ENCODE peak calls at places on chromosomes 13 and 19, in six cellular contexts. Z is GM23248, T is HCT116, M is PC-3, V is SK-N-SH, O is Karpas-422. B is an unnamed sample. For H3K9me2, the result is how much of the 10 kb centered on the place peaks cover.

GRCh38 chr19:10408511-10409291 is 5.4 kb upstream of the CDC37 start:
- DNase-seq in Z (peak), T (no peak), M (no peak), V (peak), O (no peak), B (no peak)

GRCh38 chr13:110938662-110939421 is 24.0 kb upstream of the ANKRD10 start:
- DNase-seq in Z (no peak), T (no peak), M (no peak), V (no peak), O (no peak), B (no peak)

GRCh38 chr19:6750062-6750461 is 10.6 kb downstream of the TRIP10 start:
- DNase-seq in Z (no peak), T (no peak), M (no peak), V (no peak), O (no peak), B (no peak)

GRCh38 chr19:33683881-33684549 is 62.3 kb downstream of the CHST8 start:
- DNase-seq in Z (peak), T (no peak), M (peak), V (no peak), O (no peak), B (no peak)

GRCh38 chr13:30718661-30719520 is 16.5 kb upstream of the ALOX5AP start:
- DNase-seq in Z (peak), T (peak), M (peak), V (no peak), O (no peak), B (no peak)

GRCh38 chr13:102399791-102400618 is 1.8 kb downstream of the FGF14 start:
- DNase-seq in Z (peak), T (no peak), M (no peak), V (peak), O (no peak), B (peak)

GRCh38 chr13:76854209-76854608 is 32.0 kb downstream of the KCTD12 start:
- DNase-seq in Z (no peak), T (no peak), M (no peak), V (no peak), O (no peak), B (no peak)

GRCh38 chr13:32086791-32087441 is 55.3 kb downstream of the FRY start:
- DNase-seq in Z (peak), T (no peak), M (no peak), V (no peak), O (no peak), B (no peak)

GRCh38 chr13:109381546-109382180 is 404.7 kb downstream of the IRS2 start:
- DNase-seq in Z (peak), T (no peak), M (no peak), V (no peak), O (no peak), B (no peak)

GRCh38 chr19:42095142-42095813 is 19.3 kb downstream of the ZNF574 start:
- DNase-seq in Z (no peak), T (no peak), M (no peak), V (no peak), O (no peak), B (no peak)

GRCh38 chr19:6230991-6231448 is 48.8 kb downstream of the MLLT1 start:
- DNase-seq in Z (no peak), T (no peak), M (no peak), V (no peak), O (no peak), B (no peak)

DNA sequence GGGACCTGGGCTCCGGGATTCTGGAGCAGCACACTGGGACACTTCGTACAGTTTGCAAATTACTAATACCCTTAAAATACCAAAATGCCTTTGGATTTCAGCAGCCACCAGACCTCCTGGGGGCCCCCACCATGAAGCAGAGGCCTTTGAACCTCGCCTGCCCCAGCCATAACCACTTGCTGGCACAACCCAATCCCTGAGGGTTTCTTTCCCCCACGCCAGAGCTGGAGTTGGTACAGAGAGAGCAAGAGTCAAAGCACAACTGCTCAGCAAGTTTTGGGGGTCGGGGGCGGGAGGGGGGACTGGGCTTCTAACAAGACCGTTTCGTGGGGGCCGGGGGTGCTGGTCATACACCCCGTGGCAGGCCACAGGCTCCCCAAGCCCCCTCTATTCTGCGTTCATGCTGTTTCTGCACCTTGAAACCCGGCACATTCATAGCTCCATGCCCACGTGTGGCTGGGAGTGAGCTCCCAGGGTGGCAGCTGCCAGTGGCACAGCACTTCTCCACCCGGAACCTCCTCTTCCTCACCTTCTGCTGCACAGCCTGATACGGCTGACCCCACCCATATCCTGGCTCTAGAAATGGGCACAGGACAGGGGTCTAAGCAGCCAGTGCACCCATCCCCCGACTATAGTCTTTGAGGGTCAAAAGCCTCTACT is 17.1 kb downstream of the PLEKHF1 start:
- DNase-seq in Z (no peak), T (no peak), M (no peak), V (no peak), O (no peak), B (no peak)
- H3K4me2 ChIP-seq in Z (no peak), T (no peak), M (no peak), V (no peak), O (no peak), B (no peak)

DNA sequence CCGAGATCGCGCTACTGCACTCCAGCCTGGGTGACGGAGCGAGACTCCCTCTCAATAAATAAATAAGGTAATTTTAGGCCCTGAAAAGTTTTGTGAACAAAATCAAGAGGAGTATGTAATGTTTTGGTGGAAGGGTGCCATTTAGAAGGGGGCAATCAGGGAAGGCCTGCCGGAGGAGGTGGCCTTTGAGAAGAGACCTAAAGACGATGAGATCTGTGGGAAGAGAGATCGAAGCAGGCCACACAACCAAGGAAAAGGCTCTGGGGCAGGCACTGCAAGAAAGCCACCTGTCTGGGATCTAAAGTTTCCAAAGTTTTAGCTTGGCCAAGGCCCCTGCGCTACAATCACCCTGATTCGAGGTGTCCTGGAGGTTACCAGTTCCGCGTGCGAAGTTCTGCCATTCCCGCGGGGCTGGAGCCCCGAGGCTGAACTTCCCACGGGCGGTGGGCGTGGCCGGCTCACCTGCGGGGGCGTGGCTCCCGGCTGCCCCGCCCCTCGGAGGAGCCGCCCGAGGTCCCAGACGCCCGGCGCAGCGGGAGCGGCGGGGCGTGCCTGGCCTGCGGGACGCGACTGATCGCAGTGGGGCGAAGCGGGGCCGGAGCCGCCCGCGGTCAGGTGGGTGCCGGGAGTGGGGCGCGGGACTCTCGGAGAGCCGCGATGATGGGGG is at the start of gene KLC3:
- DNase-seq in Z (peak), T (peak), M (peak), V (peak), O (no peak), B (peak)
- H3K9ac ChIP-seq in Z (no peak), T (peak), M (peak), V (no peak), O (no peak), B (no peak)

DNA sequence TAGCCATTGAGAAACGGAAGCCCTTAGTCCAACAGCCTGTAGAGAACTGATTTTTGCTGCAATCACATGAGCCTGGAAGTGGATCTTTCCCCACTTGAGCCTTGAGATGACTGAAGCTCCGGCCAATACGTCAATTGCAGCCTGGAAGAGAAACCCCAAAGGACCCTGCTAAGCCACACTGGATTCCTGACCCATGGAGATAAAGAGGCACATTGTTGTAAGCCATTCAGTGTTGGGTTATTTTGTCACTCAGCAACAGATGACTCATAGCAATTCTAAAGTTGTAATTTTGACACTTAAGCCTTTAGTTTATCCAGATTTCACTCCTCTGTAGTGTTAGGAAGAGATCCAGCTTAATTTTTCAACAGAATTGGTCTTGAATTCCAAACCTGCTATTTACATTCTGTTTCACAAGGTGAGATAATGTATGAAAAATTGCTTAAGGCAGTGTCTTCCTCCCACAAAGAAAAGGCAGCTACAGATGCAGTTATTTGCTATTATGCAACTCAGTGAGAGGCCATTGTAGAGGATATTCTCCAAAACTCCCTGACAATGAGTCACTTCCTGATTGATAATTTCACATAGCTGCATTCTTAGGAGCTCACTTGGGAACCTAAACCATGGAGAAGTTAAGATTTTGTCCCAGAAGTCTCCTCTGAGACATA is 59.4 kb upstream of the TSHZ3 start:
- DNase-seq in Z (peak), T (no peak), M (peak), V (no peak), O (no peak), B (no peak)
- H3K9me2 ChIP-seq in Z (under half), T (under half), M (under half), V (under half), O (under half), B (under half)

DNA sequence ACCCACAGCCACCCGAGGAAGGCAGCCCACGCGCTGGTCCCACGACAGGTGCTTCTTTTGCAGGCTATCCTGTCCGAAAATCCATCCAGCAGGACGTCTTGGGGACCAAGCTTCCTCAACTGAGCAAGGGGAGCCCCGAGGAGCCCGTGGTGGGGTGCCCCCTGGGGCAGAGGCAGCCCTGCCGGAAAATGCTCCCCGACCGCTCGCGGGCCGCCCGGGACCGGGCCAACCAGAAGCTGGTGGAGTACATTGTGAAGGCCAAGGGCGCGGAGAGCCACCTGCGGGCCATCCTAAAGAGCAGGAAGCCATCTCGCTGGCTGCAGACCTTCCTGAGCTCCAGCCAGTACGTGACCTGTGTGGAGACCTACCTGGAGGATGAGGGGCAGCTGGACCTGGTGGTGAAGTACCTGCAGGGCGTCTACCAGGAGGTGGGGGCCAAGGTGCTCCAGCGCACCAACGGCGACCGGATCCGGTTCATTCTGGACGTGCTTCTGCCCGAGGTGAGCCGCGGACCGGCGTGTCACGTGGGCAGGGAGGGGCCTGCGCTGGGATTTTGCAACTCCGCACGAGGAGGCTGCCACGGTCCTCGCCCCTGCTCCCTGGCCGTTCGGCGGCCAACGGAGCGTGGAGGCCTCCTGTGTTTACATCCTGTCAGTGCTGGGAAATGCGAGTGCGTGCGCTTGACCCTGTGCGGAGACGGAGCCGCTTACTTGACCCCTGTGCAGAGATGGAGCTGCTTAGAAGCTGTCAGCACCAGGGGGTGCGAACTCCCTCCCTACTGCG is 12.9 kb upstream of the NDUFS7 start:
- DNase-seq in Z (no peak), T (no peak), M (no peak), V (no peak), O (no peak), B (no peak)
- H3K4me2 ChIP-seq in Z (no peak), T (no peak), M (no peak), V (no peak), O (no peak), B (no peak)

GRCh38 chr13:51221674-51222509 is at the start of gene FAM124A:
- DNase-seq in Z (peak), T (peak), M (peak), V (peak), O (no peak), B (peak)
- H3K9ac ChIP-seq in Z (peak), T (peak), M (no peak), V (peak), O (no peak), B (peak)